ENCODE peak calls at places on chromosome 6, in eight cellular contexts. Z is cardiac fibroblast, F is kidney, M is mucosa of descending colon, N is GM23338, D is brain microvascular endothelial cell, B is A549, W is fibroblast of pulmonary artery. E is an unnamed sample.

GRCh38 chr6:117506180-117506835 is 23.8 kb downstream of the DCBLD1 start:
- DNase-seq in Z (peak; percentile 67), F (no peak), N (peak; percentile 28), D (peak; percentile 35), B (no peak), M (no peak), W (peak; percentile 67), E (peak; percentile 67)

GRCh38 chr6:57262901-57263694 is 41.0 kb upstream of the RAB23 start:
- DNase-seq in D (peak; percentile 92), N (no peak), B (no peak), Z (peak; percentile 97), M (no peak), W (peak; percentile 95), F (no peak), E (peak; percentile 91)

GRCh38 chr6:32173051-32173727 is 2.7 kb downstream of the AGPAT1 start:
- DNase-seq in Z (no peak), D (no peak), B (no peak), F (no peak), N (peak; percentile 51), M (no peak), W (no peak), E (no peak)

GRCh38 chr6:39887692-39888450 is 46.4 kb downstream of the MOCS1 start:
- DNase-seq in W (peak; percentile 96), Z (peak; percentile 96), N (no peak), F (peak; percentile 95), B (no peak), D (peak; percentile 95), M (peak; percentile 64), E (peak; percentile 97)

GRCh38 chr6:118748311-118749062 is 97.1 kb upstream of the CEP85L start:
- DNase-seq in M (no peak), N (peak; percentile 53), D (no peak), B (no peak), F (peak; percentile 82), Z (no peak), W (no peak), E (peak; percentile 73)

GRCh38 chr6:30814137-30815084 is 69.9 kb upstream of the DDR1 start:
- DNase-seq in N (no peak), F (no peak), D (no peak), B (peak; percentile 49), W (peak; percentile 84), Z (peak; percentile 93), M (no peak), E (peak; percentile 62)

GRCh38 chr6:30898750-30899360 is 9.2 kb upstream of the GTF2H4 start:
- DNase-seq in M (peak; percentile 32), B (no peak), Z (no peak), D (no peak), F (peak; percentile 72), N (no peak), W (no peak), E (no peak)

GRCh38 chr6:82270791-82271392 is 23.3 kb upstream of the IBTK start:
- DNase-seq in D (no peak), W (peak; percentile 60), F (no peak), B (peak; percentile 49), Z (peak; percentile 65), M (no peak), N (peak; percentile 74), E (no peak)

GRCh38 chr6:159969204-159969912 is 476 bp downstream of the IGF2R start:
- DNase-seq in M (peak; percentile 78), F (peak; percentile 90), N (peak; percentile 65), Z (peak; percentile 43), B (peak; percentile 6), D (no peak), W (peak; percentile 38), E (peak; percentile 59)

GRCh38 chr6:31556312-31556711 is 8.9 kb downstream of the NFKBIL1 start:
- DNase-seq in B (no peak), D (no peak), F (peak; percentile 32), M (no peak), W (no peak), N (no peak), Z (no peak), E (no peak)

GRCh38 chr6:13413466-13413862 is 73.9 kb downstream of the GFOD1 start:
- DNase-seq in D (no peak), B (no peak), F (no peak), N (no peak), W (peak; percentile 80), Z (peak; percentile 74), M (no peak), E (peak; percentile 54)

GRCh38 chr6:29968130-29968529 is 25.8 kb downstream of the HLA-A start:
- DNase-seq in W (peak; percentile 53), D (no peak), B (no peak), N (peak; percentile 27), M (no peak), F (no peak), Z (peak; percentile 60), E (peak; percentile 42)

GRCh38 chr6:10268661-10269060 is 146.2 kb downstream of the TFAP2A start:
- DNase-seq in Z (no peak), B (no peak), F (no peak), W (no peak), D (no peak), M (no peak), N (peak; percentile 25), E (peak; percentile 16)

GRCh38 chr6:143328885-143329284 is 121.6 kb downstream of the ADAT2 start:
- DNase-seq in W (peak; percentile 6), M (no peak), F (no peak), Z (peak; percentile 26), B (no peak), N (no peak), D (no peak), E (peak; percentile 48)

GRCh38 chr6:167699141-167700036 is 127.3 kb upstream of the AFDN start:
- DNase-seq in Z (peak; percentile 64), B (no peak), W (peak; percentile 76), D (peak; percentile 16), F (peak; percentile 93), M (peak; percentile 86), N (no peak), E (no peak)

GRCh38 chr6:157981395-157982296 is at the start of gene SYNJ2:
- DNase-seq in N (peak; percentile 91), W (peak; percentile 88), B (peak; percentile 67), D (peak; percentile 66), F (peak; percentile 95), M (peak; percentile 93), Z (peak; percentile 67), E (peak; percentile 77)

GRCh38 chr6:46367365-46367764 is 123.9 kb downstream of the RCAN2 start:
- DNase-seq in N (no peak), D (no peak), B (no peak), M (no peak), W (no peak), F (no peak), Z (no peak), E (no peak)

GRCh38 chr6:119791746-119792145 is 442.2 kb upstream of the MAN1A1 start:
- DNase-seq in Z (no peak), M (no peak), N (no peak), W (no peak), F (no peak), D (no peak), B (no peak), E (no peak)

GRCh38 chr6:77620290-77620882 is 32.5 kb upstream of the MEI4 start:
- DNase-seq in F (no peak), Z (peak; percentile 16), B (no peak), M (no peak), N (peak; percentile 67), D (peak; percentile 28), W (peak; percentile 16), E (no peak)

GRCh38 chr6:40631760-40632159 is 44.6 kb upstream of the LRFN2 start:
- DNase-seq in F (no peak), Z (no peak), B (no peak), D (no peak), N (no peak), M (no peak), W (no peak), E (no peak)

GRCh38 chr6:145087034-145087433 is 648.3 kb downstream of the EPM2A start:
- DNase-seq in M (no peak), B (no peak), D (peak; percentile 86), W (peak; percentile 5), F (no peak), N (no peak), Z (peak; percentile 51), E (peak; percentile 30)

GRCh38 chr6:52361347-52361944 is 505 bp upstream of the PAQR8 start:
- DNase-seq in F (peak; percentile 70), W (no peak), M (peak; percentile 60), D (no peak), Z (peak; percentile 39), N (peak; percentile 10), B (no peak), E (peak; percentile 24)
- H3K4me3 ChIP-seq in F (peak overlapping the region; percentile 69), W (peak overlapping the region; percentile 72), M (peak overlapping the region; percentile 95), D (peak overlapping the region; percentile 80), Z (peak overlapping the region; percentile 75), N (peak overlapping the region; percentile 98), B (peak overlapping the region; percentile 91), E (peak overlapping the region; percentile 91)

GRCh38 chr6:108622601-108623335 is 62.1 kb downstream of the FOXO3 start:
- DNase-seq in N (no peak), Z (peak; percentile 95), F (no peak), M (no peak), D (peak; percentile 90), B (no peak), W (peak; percentile 93), E (peak; percentile 94)
- TF ChIP-seq CTCF in N (no peak), Z (no peak), F (no peak), M (no peak), D (no peak), B (no peak), W (peak; percentile 15), E (peak; percentile 10)

GRCh38 chr6:37260063-37260843 is 2.3 kb upstream of the TMEM217 start:
- DNase-seq in M (no peak), F (no peak), D (no peak), N (no peak), Z (no peak), B (no peak), W (no peak), E (no peak)
- H3K4me3 ChIP-seq in M (no peak overlapping the region), F (no peak overlapping the region), D (no peak overlapping the region), N (no peak overlapping the region), Z (no peak overlapping the region), B (no peak overlapping the region), W (no peak overlapping the region), E (no peak overlapping the region)

GRCh38 chr6:162198072-162198471 is 529.5 kb downstream of the PRKN start:
- DNase-seq in M (no peak), B (no peak), N (peak; percentile 52), D (no peak), W (no peak), Z (no peak), F (no peak), E (no peak)

GRCh38 chr6:162200945-162201692 is 526.4 kb downstream of the PRKN start:
- DNase-seq in Z (no peak), N (peak; percentile 18), F (no peak), W (no peak), D (no peak), B (no peak), M (no peak), E (no peak)

GRCh38 chr6:162195441-162195840 is 532.1 kb downstream of the PRKN start:
- DNase-seq in W (no peak), N (no peak), F (no peak), B (no peak), D (no peak), Z (no peak), M (no peak), E (no peak)

GRCh38 chr6:162200036-162200435 is 527.5 kb downstream of the PRKN start:
- DNase-seq in F (peak; percentile 82), W (no peak), D (no peak), Z (no peak), N (no peak), B (no peak), M (no peak), E (no peak)

DNA sequence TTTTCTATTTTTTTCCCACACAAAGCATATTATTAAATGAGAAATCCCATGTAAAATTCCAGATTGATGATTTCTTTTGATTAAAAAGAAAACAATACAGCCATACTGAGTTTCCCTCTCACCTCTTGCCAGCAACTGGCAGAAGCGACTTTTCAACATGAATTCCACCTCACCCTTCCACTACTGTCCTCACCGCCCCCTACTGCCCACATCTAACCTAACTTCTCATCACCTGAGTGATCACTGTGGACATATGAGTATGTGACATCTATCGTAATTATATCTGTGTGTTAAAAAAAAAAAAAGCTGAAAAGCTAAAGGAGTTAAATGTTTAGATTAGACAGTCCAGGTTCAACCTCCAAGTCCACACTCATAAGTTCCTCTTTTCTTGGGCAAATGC is 528.6 kb downstream of the PRKN start:
- DNase-seq in M (no peak), F (no peak), N (peak; percentile 41), B (no peak), Z (no peak), W (no peak), D (no peak), E (no peak)
- TF ChIP-seq CTCF in M (no peak), F (no peak), N (peak; percentile 67), B (no peak), Z (no peak), W (no peak), D (peak; percentile 21), E (no peak)

E was measured in foreskin fibroblast.